ENCODE peak calls at places on chromosomes 3 and 15, in eight cellular contexts. One of them, this sample, is unnamed.

GRCh38 chr15:41989573-41990242 is 17.4 kb upstream of the EHD4 start:
- DNase-seq in activated CD4-positive, alpha-beta T cell treated with anti-CD3 and anti-CD28 coated beads, Interleukin-2, amount 50 U/mL, for 4 hours: peak
- DNase-seq in activated naive CD8-positive, alpha-beta T cell treated with anti-CD3 and anti-CD28 coated beads, Interleukin-2, amount 50 U/mL, for 24 hours: peak
- DNase-seq in non-pigmented ciliary epithelial cell: no peak
- DNase-seq in pancreas: peak
- DNase-seq in AML-193: peak
- DNase-seq in GM12865: peak
- DNase-seq in GM23248: peak
- DNase-seq in this sample: peak

GRCh38 chr15:100781061-100781960 is 98.3 kb upstream of the ALDH1A3 start:
- DNase-seq in activated CD4-positive, alpha-beta T cell treated with anti-CD3 and anti-CD28 coated beads, Interleukin-2, amount 50 U/mL, for 4 hours: no peak
- DNase-seq in GM12865: no peak
- DNase-seq in GM23248: peak
- DNase-seq in AML-193: no peak
- DNase-seq in non-pigmented ciliary epithelial cell: no peak
- DNase-seq in pancreas: peak
- DNase-seq in activated naive CD8-positive, alpha-beta T cell treated with anti-CD3 and anti-CD28 coated beads, Interleukin-2, amount 50 U/mL, for 24 hours: no peak
- DNase-seq in this sample: no peak

GRCh38 chr3:127351350-127351749 is 63.5 kb upstream of the PRR20G start:
- DNase-seq in non-pigmented ciliary epithelial cell: no peak
- DNase-seq in activated naive CD8-positive, alpha-beta T cell treated with anti-CD3 and anti-CD28 coated beads, Interleukin-2, amount 50 U/mL, for 24 hours: no peak
- DNase-seq in activated CD4-positive, alpha-beta T cell treated with anti-CD3 and anti-CD28 coated beads, Interleukin-2, amount 50 U/mL, for 4 hours: no peak
- DNase-seq in GM23248: no peak
- DNase-seq in pancreas: no peak
- DNase-seq in AML-193: no peak
- DNase-seq in GM12865: no peak
- DNase-seq in this sample: no peak

GRCh38 chr3:195249057-195249770 is 21.7 kb downstream of the XXYLT1 start:
- DNase-seq in non-pigmented ciliary epithelial cell: no peak
- DNase-seq in activated CD4-positive, alpha-beta T cell treated with anti-CD3 and anti-CD28 coated beads, Interleukin-2, amount 50 U/mL, for 4 hours: no peak
- DNase-seq in GM12865: no peak
- DNase-seq in activated naive CD8-positive, alpha-beta T cell treated with anti-CD3 and anti-CD28 coated beads, Interleukin-2, amount 50 U/mL, for 24 hours: no peak
- DNase-seq in pancreas: no peak
- DNase-seq in AML-193: no peak
- DNase-seq in GM23248: no peak
- DNase-seq in this sample: no peak

GRCh38 chr3:166195808-166196207 is 358.6 kb upstream of the BCHE start:
- DNase-seq in AML-193: no peak
- DNase-seq in activated CD4-positive, alpha-beta T cell treated with anti-CD3 and anti-CD28 coated beads, Interleukin-2, amount 50 U/mL, for 4 hours: no peak
- DNase-seq in pancreas: no peak
- DNase-seq in GM23248: no peak
- DNase-seq in GM12865: no peak
- DNase-seq in activated naive CD8-positive, alpha-beta T cell treated with anti-CD3 and anti-CD28 coated beads, Interleukin-2, amount 50 U/mL, for 24 hours: no peak
- DNase-seq in non-pigmented ciliary epithelial cell: no peak
- DNase-seq in this sample: no peak

GRCh38 chr3:117184574-117184973 is 475.0 kb downstream of the TUSC7 start:
- DNase-seq in GM23248: peak
- DNase-seq in activated naive CD8-positive, alpha-beta T cell treated with anti-CD3 and anti-CD28 coated beads, Interleukin-2, amount 50 U/mL, for 24 hours: no peak
- DNase-seq in AML-193: no peak
- DNase-seq in GM12865: no peak
- DNase-seq in pancreas: no peak
- DNase-seq in activated CD4-positive, alpha-beta T cell treated with anti-CD3 and anti-CD28 coated beads, Interleukin-2, amount 50 U/mL, for 4 hours: no peak
- DNase-seq in non-pigmented ciliary epithelial cell: peak
- DNase-seq in this sample: no peak

GRCh38 chr15:33142708-33143107 is 51.8 kb downstream of the FMN1 start:
- DNase-seq in activated CD4-positive, alpha-beta T cell treated with anti-CD3 and anti-CD28 coated beads, Interleukin-2, amount 50 U/mL, for 4 hours: no peak
- DNase-seq in GM23248: no peak
- DNase-seq in activated naive CD8-positive, alpha-beta T cell treated with anti-CD3 and anti-CD28 coated beads, Interleukin-2, amount 50 U/mL, for 24 hours: no peak
- DNase-seq in GM12865: no peak
- DNase-seq in pancreas: no peak
- DNase-seq in non-pigmented ciliary epithelial cell: no peak
- DNase-seq in AML-193: no peak
- DNase-seq in this sample: no peak

GRCh38 chr3:83435173-83435572 is 1523.6 kb upstream of the CADM2 start:
- DNase-seq in non-pigmented ciliary epithelial cell: no peak
- DNase-seq in AML-193: no peak
- DNase-seq in pancreas: no peak
- DNase-seq in activated CD4-positive, alpha-beta T cell treated with anti-CD3 and anti-CD28 coated beads, Interleukin-2, amount 50 U/mL, for 4 hours: no peak
- DNase-seq in GM12865: no peak
- DNase-seq in activated naive CD8-positive, alpha-beta T cell treated with anti-CD3 and anti-CD28 coated beads, Interleukin-2, amount 50 U/mL, for 24 hours: no peak
- DNase-seq in GM23248: no peak
- DNase-seq in this sample: no peak

GRCh38 chr15:68603951-68604350 is 25.2 kb downstream of the CORO2B start:
- DNase-seq in activated naive CD8-positive, alpha-beta T cell treated with anti-CD3 and anti-CD28 coated beads, Interleukin-2, amount 50 U/mL, for 24 hours: no peak
- DNase-seq in GM12865: no peak
- DNase-seq in AML-193: no peak
- DNase-seq in activated CD4-positive, alpha-beta T cell treated with anti-CD3 and anti-CD28 coated beads, Interleukin-2, amount 50 U/mL, for 4 hours: no peak
- DNase-seq in GM23248: no peak
- DNase-seq in pancreas: no peak
- DNase-seq in non-pigmented ciliary epithelial cell: no peak
- DNase-seq in this sample: no peak

GRCh38 chr3:54146383-54147239 is 24.3 kb downstream of the CACNA2D3 start:
- DNase-seq in activated naive CD8-positive, alpha-beta T cell treated with anti-CD3 and anti-CD28 coated beads, Interleukin-2, amount 50 U/mL, for 24 hours: no peak
- DNase-seq in activated CD4-positive, alpha-beta T cell treated with anti-CD3 and anti-CD28 coated beads, Interleukin-2, amount 50 U/mL, for 4 hours: no peak
- DNase-seq in pancreas: peak
- DNase-seq in GM12865: peak
- DNase-seq in GM23248: peak
- DNase-seq in AML-193: peak
- DNase-seq in non-pigmented ciliary epithelial cell: no peak
- DNase-seq in this sample: peak

GRCh38 chr15:78075490-78076230 is 1.9 kb downstream of the TBC1D2B start:
- DNase-seq in AML-193: no peak
- DNase-seq in non-pigmented ciliary epithelial cell: peak
- DNase-seq in activated naive CD8-positive, alpha-beta T cell treated with anti-CD3 and anti-CD28 coated beads, Interleukin-2, amount 50 U/mL, for 24 hours: no peak
- DNase-seq in GM12865: no peak
- DNase-seq in pancreas: peak
- DNase-seq in GM23248: peak
- DNase-seq in activated CD4-positive, alpha-beta T cell treated with anti-CD3 and anti-CD28 coated beads, Interleukin-2, amount 50 U/mL, for 4 hours: no peak
- DNase-seq in this sample: peak

GRCh38 chr15:41490355-41490754 is 3.3 kb upstream of the ITPKA start:
- DNase-seq in non-pigmented ciliary epithelial cell: peak
- DNase-seq in GM23248: peak
- DNase-seq in activated naive CD8-positive, alpha-beta T cell treated with anti-CD3 and anti-CD28 coated beads, Interleukin-2, amount 50 U/mL, for 24 hours: no peak
- DNase-seq in pancreas: no peak
- DNase-seq in GM12865: peak
- DNase-seq in AML-193: no peak
- DNase-seq in activated CD4-positive, alpha-beta T cell treated with anti-CD3 and anti-CD28 coated beads, Interleukin-2, amount 50 U/mL, for 4 hours: no peak
- DNase-seq in this sample: no peak

GRCh38 chr3:175526609-175527280 is 667.6 kb downstream of the NAALADL2 start:
- DNase-seq in GM23248: no peak
- DNase-seq in non-pigmented ciliary epithelial cell: no peak
- DNase-seq in pancreas: no peak
- DNase-seq in activated CD4-positive, alpha-beta T cell treated with anti-CD3 and anti-CD28 coated beads, Interleukin-2, amount 50 U/mL, for 4 hours: no peak
- DNase-seq in GM12865: peak
- DNase-seq in activated naive CD8-positive, alpha-beta T cell treated with anti-CD3 and anti-CD28 coated beads, Interleukin-2, amount 50 U/mL, for 24 hours: no peak
- DNase-seq in AML-193: no peak
- DNase-seq in this sample: no peak

GRCh38 chr15:100350434-100351226 is 8.9 kb upstream of the ADAMTS17 start:
- DNase-seq in GM23248: peak
- DNase-seq in AML-193: peak
- DNase-seq in pancreas: no peak
- DNase-seq in activated naive CD8-positive, alpha-beta T cell treated with anti-CD3 and anti-CD28 coated beads, Interleukin-2, amount 50 U/mL, for 24 hours: no peak
- DNase-seq in non-pigmented ciliary epithelial cell: no peak
- DNase-seq in GM12865: no peak
- DNase-seq in activated CD4-positive, alpha-beta T cell treated with anti-CD3 and anti-CD28 coated beads, Interleukin-2, amount 50 U/mL, for 4 hours: no peak
- DNase-seq in this sample: no peak

GRCh38 chr3:64209866-64210609 is 15.2 kb downstream of the PRICKLE2 start:
- DNase-seq in activated CD4-positive, alpha-beta T cell treated with anti-CD3 and anti-CD28 coated beads, Interleukin-2, amount 50 U/mL, for 4 hours: no peak
- DNase-seq in GM12865: no peak
- DNase-seq in pancreas: no peak
- DNase-seq in GM23248: peak
- DNase-seq in activated naive CD8-positive, alpha-beta T cell treated with anti-CD3 and anti-CD28 coated beads, Interleukin-2, amount 50 U/mL, for 24 hours: no peak
- DNase-seq in non-pigmented ciliary epithelial cell: no peak
- DNase-seq in AML-193: no peak
- DNase-seq in this sample: peak

GRCh38 chr15:78437107-78437761 is 782 bp upstream of the IREB2 start:
- DNase-seq in activated CD4-positive, alpha-beta T cell treated with anti-CD3 and anti-CD28 coated beads, Interleukin-2, amount 50 U/mL, for 4 hours: no peak
- DNase-seq in AML-193: no peak
- DNase-seq in GM23248: no peak
- DNase-seq in GM12865: no peak
- DNase-seq in non-pigmented ciliary epithelial cell: no peak
- DNase-seq in pancreas: no peak
- DNase-seq in activated naive CD8-positive, alpha-beta T cell treated with anti-CD3 and anti-CD28 coated beads, Interleukin-2, amount 50 U/mL, for 24 hours: no peak
- DNase-seq in this sample: no peak

GRCh38 chr3:56547486-56547885 is 9.5 kb upstream of the CCDC66 start:
- DNase-seq in activated CD4-positive, alpha-beta T cell treated with anti-CD3 and anti-CD28 coated beads, Interleukin-2, amount 50 U/mL, for 4 hours: no peak
- DNase-seq in GM12865: no peak
- DNase-seq in GM23248: peak
- DNase-seq in AML-193: no peak
- DNase-seq in pancreas: no peak
- DNase-seq in activated naive CD8-positive, alpha-beta T cell treated with anti-CD3 and anti-CD28 coated beads, Interleukin-2, amount 50 U/mL, for 24 hours: no peak
- DNase-seq in non-pigmented ciliary epithelial cell: no peak
- DNase-seq in this sample: no peak

GRCh38 chr3:13301295-13301987 is 118.7 kb downstream of the NUP210 start:
- DNase-seq in non-pigmented ciliary epithelial cell: peak
- DNase-seq in activated CD4-positive, alpha-beta T cell treated with anti-CD3 and anti-CD28 coated beads, Interleukin-2, amount 50 U/mL, for 4 hours: no peak
- DNase-seq in GM23248: peak
- DNase-seq in pancreas: no peak
- DNase-seq in activated naive CD8-positive, alpha-beta T cell treated with anti-CD3 and anti-CD28 coated beads, Interleukin-2, amount 50 U/mL, for 24 hours: no peak
- DNase-seq in AML-193: peak
- DNase-seq in GM12865: peak
- DNase-seq in this sample: no peak

GRCh38 chr3:151548206-151548605 is 87.3 kb upstream of the IGSF10 start:
- DNase-seq in pancreas: no peak
- DNase-seq in GM12865: no peak
- DNase-seq in GM23248: no peak
- DNase-seq in non-pigmented ciliary epithelial cell: no peak
- DNase-seq in activated CD4-positive, alpha-beta T cell treated with anti-CD3 and anti-CD28 coated beads, Interleukin-2, amount 50 U/mL, for 4 hours: no peak
- DNase-seq in AML-193: no peak
- DNase-seq in activated naive CD8-positive, alpha-beta T cell treated with anti-CD3 and anti-CD28 coated beads, Interleukin-2, amount 50 U/mL, for 24 hours: no peak
- DNase-seq in this sample: no peak